ENCODE peak calls at places on chromosome 5, in ten cellular contexts. Q, N, J, S, Z, R, B, V, F and I are unnamed samples.

GRCh38 chr5:96752341-96753016 is 55.3 kb downstream of the ERAP1 start:
- DNase-seq in Z (no peak), B (peak), J (peak), S (peak), V (peak), N (peak), R (peak), F (peak), Q (peak), I (peak)

GRCh38 chr5:160485364-160486010 is 63.8 kb downstream of the PTTG1 start:
- DNase-seq in S (no peak), R (no peak), Z (no peak), N (no peak), Q (no peak), B (no peak), F (no peak), V (no peak), J (no peak), I (no peak)

GRCh38 chr5:140926211-140926902 is at the start of gene PCDHAC1:
- DNase-seq in J (peak), V (peak), B (peak), F (peak), Q (no peak), N (no peak), R (no peak), S (no peak), Z (peak), I (peak)

GRCh38 chr5:65854931-65855330 is 71.4 kb upstream of the ERBIN start:
- DNase-seq in J (no peak), Z (no peak), N (no peak), Q (no peak), B (no peak), S (no peak), V (no peak), F (no peak), R (no peak), I (no peak)

GRCh38 chr5:36691241-36691640 is 84.8 kb downstream of the SLC1A3 start:
- DNase-seq in F (peak), J (no peak), S (no peak), Q (no peak), R (no peak), Z (no peak), V (no peak), N (no peak), B (peak), I (no peak)

GRCh38 chr5:91288517-91288916 is 94.6 kb downstream of the ARRDC3 start:
- DNase-seq in F (no peak), N (no peak), Z (no peak), R (no peak), J (no peak), Q (no peak), B (no peak), V (no peak), S (no peak), I (no peak)

GRCh38 chr5:138637256-138637655 is 62.1 kb upstream of the HSPA9 start:
- DNase-seq in F (no peak), N (no peak), Q (no peak), R (no peak), J (no peak), B (no peak), V (no peak), S (no peak), Z (no peak), I (no peak)

GRCh38 chr5:40258205-40258604 is 421.5 kb upstream of the PTGER4 start:
- DNase-seq in J (no peak), S (no peak), B (no peak), F (no peak), Z (no peak), Q (no peak), V (no peak), R (no peak), N (no peak), I (no peak)

GRCh38 chr5:1763960-1764605 is 35.6 kb downstream of the MRPL36 start:
- DNase-seq in N (no peak), Z (peak), Q (no peak), J (no peak), S (no peak), R (no peak), F (no peak), B (peak), V (no peak), I (no peak)

GRCh38 chr5:169394371-169394770 is 93.4 kb upstream of the SLIT3 start:
- DNase-seq in F (no peak), Q (no peak), R (no peak), J (no peak), N (no peak), Z (no peak), V (no peak), B (no peak), S (no peak), I (no peak)

GRCh38 chr5:8333445-8333844 is 464.5 kb downstream of the MTRR start:
- DNase-seq in Q (no peak), S (no peak), N (no peak), V (no peak), J (no peak), F (no peak), R (no peak), B (no peak), Z (no peak), I (no peak)

GRCh38 chr5:159765760-159766517 is 150.3 kb upstream of the ADRA1B start:
- DNase-seq in B (no peak), V (no peak), J (no peak), Q (no peak), Z (no peak), S (no peak), R (no peak), F (no peak), N (no peak), I (no peak)

GRCh38 chr5:78985407-78986223 is 505 bp upstream of the ARSB start:
- DNase-seq in F (peak), Q (no peak), S (peak), V (peak), J (peak), B (peak), Z (no peak), R (peak), N (peak), I (peak)

GRCh38 chr5:170120576-170120975 is 14.9 kb downstream of the FOXI1 start:
- DNase-seq in F (peak), N (no peak), V (no peak), Q (no peak), Z (no peak), B (peak), J (no peak), R (no peak), S (no peak), I (no peak)

GRCh38 chr5:56328753-56329560 is 95.8 kb upstream of the ANKRD55 start:
- DNase-seq in F (peak), J (no peak), R (peak), Z (no peak), V (peak), N (peak), B (peak), S (peak), Q (no peak), I (no peak)

GRCh38 chr5:172096184-172096941 is 89.9 kb upstream of the FBXW11 start:
- DNase-seq in Q (no peak), Z (no peak), S (no peak), J (no peak), F (no peak), V (no peak), B (no peak), N (no peak), R (no peak), I (no peak)

GRCh38 chr5:123813937-123814624 is 302.1 kb downstream of the CSNK1G3 start:
- DNase-seq in N (peak), J (no peak), V (peak), S (peak), F (peak), Q (no peak), R (no peak), B (peak), Z (no peak), I (no peak)

GRCh38 chr5:17096975-17097695 is 120.3 kb upstream of the BASP1 start:
- DNase-seq in F (no peak), J (no peak), B (no peak), Z (no peak), R (no peak), N (peak), V (no peak), Q (no peak), S (no peak), I (no peak)

GRCh38 chr5:151020304-151021031 is at the start of gene GPX3:
- DNase-seq in S (no peak), V (no peak), Q (no peak), R (no peak), J (peak), F (peak), Z (peak), B (peak), N (peak), I (peak)

GRCh38 chr5:138962619-138963370 is 87.7 kb upstream of the LRRTM2 start:
- DNase-seq in B (no peak), V (no peak), N (no peak), Z (no peak), R (no peak), F (no peak), J (no peak), S (no peak), Q (no peak), I (no peak)

GRCh38 chr5:135157421-135158314 is 123.6 kb upstream of the PITX1 start:
- DNase-seq in J (no peak), V (no peak), Q (no peak), R (no peak), S (no peak), F (no peak), Z (no peak), B (no peak), N (no peak), I (no peak)

GRCh38 chr5:80269991-80270438 is 14.2 kb upstream of the SERINC5 start:
- DNase-seq in N (no peak), S (peak), V (no peak), F (no peak), Z (no peak), B (no peak), Q (no peak), R (no peak), J (no peak), I (no peak)

GRCh38 chr5:5623397-5623796 is 200.9 kb downstream of the ICE1 start:
- DNase-seq in V (no peak), J (no peak), Q (no peak), R (no peak), Z (no peak), N (no peak), S (no peak), F (no peak), B (no peak), I (no peak)

GRCh38 chr5:5026407-5026780 is 113.7 kb upstream of the ADAMTS16 start:
- DNase-seq in N (no peak), F (peak), V (no peak), Q (no peak), Z (no peak), R (no peak), B (no peak), J (no peak), S (no peak), I (no peak)

GRCh38 chr5:72705178-72705577 is 111.3 kb upstream of the TNPO1 start:
- DNase-seq in V (no peak), B (no peak), Q (no peak), S (no peak), N (no peak), F (no peak), R (no peak), J (no peak), Z (no peak), I (no peak)

GRCh38 chr5:15627109-15627508 is 127.1 kb downstream of the FBXL7 start:
- DNase-seq in F (no peak), Q (no peak), B (no peak), R (no peak), S (no peak), N (no peak), J (no peak), Z (no peak), V (no peak), I (no peak)